ENCODE peak calls at places on chromosomes 1 and 21, in five cellular contexts. E is fibroblast of lung, U is amygdala, K is mucosa of descending colon, J is NCI-H146. L is an unnamed sample.

GRCh38 chr1:27509127-27510080 is 19.4 kb upstream of the WASF2 start:
- DNase-seq in K (peak), J (no peak), E (no peak), U (no peak), L (no peak)

GRCh38 chr1:88595355-88595754 is 88.7 kb upstream of the PKN2 start:
- DNase-seq in J (no peak), K (no peak), U (no peak), E (peak), L (no peak)

GRCh38 chr21:39610705-39611104 is 2.0 kb upstream of the B3GALT5 start:
- DNase-seq in K (no peak), U (no peak), J (peak), E (no peak), L (no peak)

GRCh38 chr1:54417123-54417522 is 10.9 kb upstream of the SSBP3 start:
- DNase-seq in E (no peak), U (no peak), K (no peak), J (no peak), L (no peak)

GRCh38 chr1:22673486-22674409 is 20.7 kb downstream of the C1QB start:
- DNase-seq in K (peak), U (peak), E (peak), J (peak), L (peak)

GRCh38 chr1:28571911-28572310 is 19.0 kb downstream of the TRNAU1AP start:
- DNase-seq in K (no peak), E (no peak), J (no peak), U (no peak), L (no peak)

GRCh38 chr1:144551107-144551542 is 41.6 kb upstream of the PPIAL4F start:
- DNase-seq in U (no peak), E (no peak), J (peak), K (no peak), L (no peak)

GRCh38 chr1:189192741-189193140 is 1284.9 kb downstream of the BRINP3 start:
- DNase-seq in K (no peak), J (no peak), U (no peak), E (no peak), L (no peak)

GRCh38 chr21:42580076-42580792 is 66.6 kb downstream of the SLC37A1 start:
- DNase-seq in E (no peak), K (no peak), U (no peak), J (no peak), L (no peak)

GRCh38 chr1:118788372-118788955 is 199.7 kb downstream of the TBX15 start:
- DNase-seq in J (no peak), K (no peak), E (peak), U (peak), L (no peak)

GRCh38 chr1:165907256-165907857 is 79.9 kb downstream of the UCK2 start:
- DNase-seq in E (no peak), K (no peak), U (no peak), J (no peak), L (no peak)

GRCh38 chr1:192544983-192545393 is 30.6 kb upstream of the RGS1 start:
- DNase-seq in U (no peak), K (no peak), E (peak), J (no peak), L (no peak)

GRCh38 chr1:41665962-41666917 is 181.8 kb upstream of the EDN2 start:
- DNase-seq in J (no peak), K (no peak), U (no peak), E (no peak), L (no peak)

GRCh38 chr1:113540328-113540727 is 150.0 kb downstream of the MAGI3 start:
- DNase-seq in J (no peak), K (peak), U (no peak), E (no peak), L (no peak)

GRCh38 chr1:229093546-229094336 is 177.2 kb upstream of the RAB4A start:
- DNase-seq in E (no peak), U (no peak), K (peak), J (peak), L (no peak)

GRCh38 chr21:31656199-31657095 is 3.0 kb upstream of the SOD1 start:
- DNase-seq in J (no peak), K (no peak), U (no peak), E (no peak), L (no peak)

GRCh38 chr1:155646307-155646706 is 36.3 kb downstream of the MSTO1 start:
- DNase-seq in J (no peak), U (no peak), K (no peak), E (peak), L (no peak)

GRCh38 chr1:204453141-204453772 is 41.3 kb downstream of the PIK3C2B start:
- DNase-seq in J (no peak), U (no peak), K (no peak), E (no peak), L (no peak)

GRCh38 chr1:43522776-43523480 is 7.8 kb upstream of the PTPRF start:
- DNase-seq in J (peak), K (peak), U (no peak), E (peak), L (no peak)

GRCh38 chr1:48114596-48115384 is 107.7 kb upstream of the SLC5A9 start:
- DNase-seq in K (no peak), E (peak), J (no peak), U (no peak), L (no peak)

GRCh38 chr21:42731264-42732032 is 78.0 kb downstream of the PDE9A start:
- DNase-seq in E (no peak), K (peak), U (no peak), J (no peak), L (no peak)

GRCh38 chr1:24742090-24742938 is 2.9 kb upstream of the CLIC4 start:
- DNase-seq in J (no peak), K (peak), E (peak), U (no peak), L (no peak)

GRCh38 chr1:212225416-212225815 is 59.8 kb upstream of the PPP2R5A start:
- DNase-seq in E (peak), U (no peak), J (no peak), K (no peak), L (no peak)

GRCh38 chr1:3409737-3410434 is 44.6 kb upstream of the ARHGEF16 start:
- DNase-seq in E (peak), J (peak), U (peak), K (peak), L (peak)

GRCh38 chr1:163173121-163173520 is 29.6 kb downstream of the RGS5 start:
- DNase-seq in J (no peak), E (peak), U (no peak), K (no peak), L (no peak)

GRCh38 chr1:206540044-206540758 is 32.9 kb downstream of the RASSF5 start:
- DNase-seq in J (no peak), E (no peak), U (peak), K (peak), L (peak)

GRCh38 chr1:94153133-94153532 is 32.2 kb upstream of the ABCA4 start:
- DNase-seq in U (no peak), K (no peak), J (no peak), E (no peak), L (no peak)

GRCh38 chr21:44517175-44517899 is 22.7 kb downstream of the KRTAP10-1 start:
- DNase-seq in J (peak), U (no peak), E (peak), K (no peak), L (no peak)

GRCh38 chr21:45989355-45990048 is 7.9 kb downstream of the COL6A1 start:
- DNase-seq in E (no peak), K (no peak), J (no peak), U (no peak), L (no peak)

GRCh38 chr21:32140212-32141008 is 138.4 kb downstream of the MIS18A start:
- DNase-seq in U (no peak), J (no peak), K (no peak), E (no peak), L (no peak)

GRCh38 chr1:68449901-68450300 is at the start of gene RPE65:
- DNase-seq in J (no peak), K (no peak), E (peak), U (no peak), L (no peak)

GRCh38 chr1:98398092-98398491 is 263.4 kb upstream of the SNX7 start:
- DNase-seq in U (no peak), J (no peak), K (no peak), E (no peak), L (no peak)

GRCh38 chr1:180136968-180137356 is 17.7 kb upstream of the QSOX1 start:
- DNase-seq in K (no peak), E (no peak), U (no peak), J (no peak), L (no peak)

GRCh38 chr1:79262745-79263258 is 256.3 kb upstream of the ADGRL4 start:
- DNase-seq in K (no peak), E (no peak), U (no peak), J (peak), L (no peak)

GRCh38 chr1:192654607-192655389 is 18.9 kb downstream of the RGS13 start:
- DNase-seq in U (no peak), J (no peak), E (peak), K (no peak), L (no peak)

GRCh38 chr1:200081151-200081981 is 53.9 kb downstream of the NR5A2 start:
- DNase-seq in E (no peak), U (no peak), K (no peak), J (no peak), L (no peak)

GRCh38 chr1:229434005-229434640 is at the start of gene ACTA1:
- DNase-seq in K (no peak), U (no peak), J (no peak), E (no peak), L (peak)

GRCh38 chr21:41685511-41686149 is 81.2 kb downstream of the RIPK4 start:
- DNase-seq in U (no peak), E (no peak), J (no peak), K (no peak), L (no peak)